ENCODE peak calls at places on chromosomes 3 and 15, in ten cellular contexts. O is activated CD4-positive, CD25-positive, alpha-beta regulatory T cell treated with anti-CD3 and anti-CD28 coated beads, Interleukin-2, amount 50 U/mL, for 72 hours; H is head of caudate nucleus; Y is occipital lobe; M is NCI-H2081; N is Kasumi-1; W is activated CD4-positive, alpha-beta T cell treated with anti-CD3 and anti-CD28 coated beads, Interleukin-2, amount 10 ng/mL, durations not matched to agents 7 days and 5 days; K is T-helper 1 cell; C is Karpas-422; Q is activated naive CD8-positive, alpha-beta T cell treated with anti-CD3 and anti-CD28 coated beads, Interleukin-2, amount 50 U/mL, for 24 hours. F is an unnamed sample.

GRCh38 chr3:40821316-40821715 is 296.6 kb downstream of the ZNF621 start:
- DNase-seq in H (no peak), K (no peak), C (no peak), O (no peak), Y (no peak), W (no peak), Q (no peak), N (no peak), M (no peak), F (no peak)

GRCh38 chr3:173109143-173109542 is 31.9 kb downstream of the SPATA16 start:
- DNase-seq in H (no peak), O (no peak), M (no peak), Q (no peak), K (no peak), W (no peak), Y (peak), N (no peak), C (no peak), F (no peak)

GRCh38 chr15:34437687-34438086 is at the start of gene GOLGA8A:
- DNase-seq in H (peak), K (peak), C (no peak), Q (peak), Y (peak), M (peak), W (peak), N (no peak), O (peak), F (no peak)

GRCh38 chr3:164194842-164195241 is 883.5 kb downstream of the SI start:
- DNase-seq in M (no peak), K (no peak), Q (no peak), Y (no peak), O (no peak), C (no peak), H (no peak), N (no peak), W (no peak), F (no peak)

GRCh38 chr15:42207674-42208579 is at the start of gene VPS39:
- DNase-seq in Q (peak), N (peak), C (peak), K (peak), M (peak), H (peak), W (peak), O (peak), Y (peak), F (peak)

GRCh38 chr3:61561374-61562041 is at the start of gene PTPRG:
- DNase-seq in H (peak), Q (peak), Y (peak), C (no peak), W (peak), O (no peak), N (peak), K (no peak), M (peak), F (peak)

GRCh38 chr3:24363242-24363641 is 131.4 kb downstream of the THRB start:
- DNase-seq in Q (no peak), Y (no peak), C (no peak), N (no peak), O (no peak), M (no peak), K (no peak), H (no peak), W (no peak), F (no peak)

GRCh38 chr3:126959921-126960603 is 22.9 kb upstream of the PLXNA1 start:
- DNase-seq in O (no peak), Q (no peak), N (no peak), W (no peak), H (no peak), K (no peak), M (peak), C (no peak), Y (peak), F (peak)

GRCh38 chr3:19147905-19148767 is at the start of gene KCNH8:
- DNase-seq in O (no peak), N (peak), Q (peak), W (no peak), H (peak), Y (peak), C (no peak), M (peak), K (peak), F (peak)

GRCh38 chr3:7144696-7145308 is 283.9 kb downstream of the GRM7 start:
- DNase-seq in Q (no peak), K (no peak), C (peak), W (no peak), N (peak), Y (no peak), O (no peak), H (no peak), M (peak), F (no peak)

GRCh38 chr15:100928632-100929280 is 9.6 kb downstream of the LRRK1 start:
- DNase-seq in O (no peak), K (no peak), C (peak), M (no peak), N (no peak), Q (no peak), W (no peak), H (no peak), Y (no peak), F (no peak)

GRCh38 chr15:74780983-74781672 is 752 bp upstream of the CSK start:
- DNase-seq in H (no peak), W (peak), M (no peak), K (peak), N (peak), Y (no peak), Q (peak), C (peak), O (peak), F (no peak)

GRCh38 chr3:11908981-11909698 is 62.5 kb upstream of the TAMM41 start:
- DNase-seq in K (no peak), O (no peak), M (no peak), N (no peak), H (no peak), Y (no peak), W (no peak), Q (no peak), C (no peak), F (no peak)

GRCh38 chr3:157467165-157467564 is 30.5 kb downstream of the PTX3 start:
- DNase-seq in H (no peak), K (no peak), M (no peak), C (no peak), O (no peak), Y (no peak), N (no peak), W (no peak), Q (no peak), F (no peak)

GRCh38 chr3:23396746-23397145 is 193.6 kb downstream of the UBE2E2 start:
- DNase-seq in W (no peak), Y (no peak), O (no peak), C (no peak), Q (no peak), K (no peak), N (no peak), M (no peak), H (no peak), F (no peak)

GRCh38 chr3:152638707-152639450 is 196.1 kb upstream of the P2RY1 start:
- DNase-seq in N (no peak), M (no peak), C (no peak), Y (peak), K (no peak), Q (no peak), W (no peak), O (no peak), H (no peak), F (peak)

GRCh38 chr15:97126556-97127233 is 796.2 kb downstream of the NR2F2 start:
- DNase-seq in N (no peak), C (no peak), O (no peak), W (no peak), K (no peak), H (no peak), M (no peak), Q (no peak), Y (no peak), F (no peak)

GRCh38 chr3:12812812-12813211 is 16.3 kb downstream of the CAND2 start:
- DNase-seq in H (no peak), C (no peak), K (no peak), N (no peak), W (no peak), M (no peak), Y (no peak), Q (no peak), O (no peak), F (no peak)

GRCh38 chr3:123161167-123161566 is 40.6 kb upstream of the SEC22A start:
- DNase-seq in Y (no peak), K (no peak), W (no peak), N (no peak), Q (no peak), O (no peak), C (no peak), H (no peak), M (no peak), F (no peak)

GRCh38 chr3:72338942-72339749 is 509.1 kb downstream of the SHQ1 start:
- DNase-seq in W (no peak), K (no peak), Y (peak), M (no peak), Q (peak), O (peak), N (no peak), C (no peak), H (peak), F (no peak)

GRCh38 chr3:180278583-180279188 is 241.9 kb upstream of the PEX5L start:
- DNase-seq in M (no peak), W (no peak), Y (no peak), Q (no peak), C (peak), N (no peak), K (no peak), H (no peak), O (no peak), F (no peak)

GRCh38 chr3:176514297-176514696 is 683.0 kb downstream of the TBL1XR1 start:
- DNase-seq in O (no peak), Q (peak), H (no peak), Y (no peak), W (peak), K (no peak), C (peak), M (no peak), N (no peak), F (no peak)

GRCh38 chr3:147483145-147483544 is 74.0 kb downstream of the ZIC1 start:
- DNase-seq in K (no peak), H (no peak), Y (no peak), W (no peak), M (no peak), C (no peak), Q (no peak), N (no peak), O (no peak), F (no peak)

GRCh38 chr3:22765679-22766078 is 437.4 kb upstream of the UBE2E2 start:
- DNase-seq in Y (no peak), Q (no peak), K (no peak), C (no peak), O (no peak), W (no peak), M (no peak), H (no peak), N (no peak), F (no peak)

GRCh38 chr3:179451335-179452165 is at the start of gene GNB4:
- DNase-seq in O (peak), Y (peak), C (peak), H (peak), Q (peak), W (peak), K (peak), M (peak), N (peak), F (peak)

GRCh38 chr15:38557855-38558713 is 6.5 kb downstream of the RASGRP1 start:
- DNase-seq in H (no peak), Q (no peak), O (no peak), K (no peak), W (peak), C (no peak), M (no peak), N (no peak), Y (no peak), F (no peak)

GRCh38 chr3:182258538-182259177 is 534.6 kb upstream of the ATP11B start:
- DNase-seq in O (no peak), H (no peak), C (peak), N (peak), W (no peak), Y (peak), Q (no peak), K (no peak), M (peak), F (peak)

GRCh38 chr3:171896341-171896740 is 53.2 kb downstream of the TMEM212 start:
- DNase-seq in K (no peak), N (no peak), Q (no peak), M (no peak), W (no peak), C (no peak), O (no peak), H (no peak), Y (no peak), F (no peak)

GRCh38 chr3:25476639-25477038 is 48.6 kb downstream of the RARB start:
- DNase-seq in H (no peak), N (no peak), C (no peak), O (no peak), Q (no peak), Y (no peak), M (no peak), K (no peak), W (no peak), F (no peak)

GRCh38 chr3:194003128-194004057 is 132.6 kb upstream of the HES1 start:
- DNase-seq in Y (peak), M (peak), O (no peak), Q (peak), N (peak), W (no peak), C (peak), K (no peak), H (peak), F (no peak)

F was measured in amygdala.